ENCODE peak calls at places on chromosome 21, in seven cellular contexts. One of them, this sample, is unnamed.

GRCh38 chr21:33299181-33299752 is 25.5 kb upstream of the IFNAR1 start:
- DNase-seq in IMR-90: no peak
- DNase-seq in NB4: peak; percentile 60
- DNase-seq in upper lobe of left lung: no peak
- DNase-seq in adrenal gland: no peak
- DNase-seq in A549: no peak
- DNase-seq in GM12878: peak; percentile 25
- DNase-seq in this sample: no peak

GRCh38 chr21:35149698-35150097 is 100.6 kb upstream of the RUNX1 start:
- DNase-seq in NB4: no peak
- DNase-seq in upper lobe of left lung: no peak
- DNase-seq in adrenal gland: no peak
- DNase-seq in A549: no peak
- DNase-seq in IMR-90: peak; percentile 39
- DNase-seq in GM12878: no peak
- DNase-seq in this sample: no peak

GRCh38 chr21:32382108-32382601 is 10.7 kb downstream of the URB1 start:
- DNase-seq in adrenal gland: no peak
- DNase-seq in upper lobe of left lung: no peak
- DNase-seq in NB4: no peak
- DNase-seq in A549: peak; percentile 55
- DNase-seq in IMR-90: peak; percentile 36
- DNase-seq in GM12878: no peak
- DNase-seq in this sample: no peak

GRCh38 chr21:34078915-34079314 is 5.5 kb downstream of the MRPS6 start:
- DNase-seq in upper lobe of left lung: no peak
- DNase-seq in adrenal gland: peak; percentile 41
- DNase-seq in IMR-90: no peak
- DNase-seq in GM12878: no peak
- DNase-seq in NB4: no peak
- DNase-seq in A549: no peak
- DNase-seq in this sample: peak; percentile 23

GRCh38 chr21:33290441-33290840 is 24.3 kb downstream of the IL10RB start:
- DNase-seq in A549: no peak
- DNase-seq in NB4: no peak
- DNase-seq in IMR-90: no peak
- DNase-seq in adrenal gland: no peak
- DNase-seq in upper lobe of left lung: no peak
- DNase-seq in GM12878: no peak
- DNase-seq in this sample: no peak

GRCh38 chr21:38323721-38324591 is 67.2 kb downstream of the KCNJ15 start:
- DNase-seq in adrenal gland: no peak
- DNase-seq in NB4: peak; percentile 56
- DNase-seq in A549: peak; percentile 39
- DNase-seq in IMR-90: peak; percentile 94
- DNase-seq in GM12878: no peak
- DNase-seq in upper lobe of left lung: no peak
- DNase-seq in this sample: no peak

GRCh38 chr21:30199989-30200388 is 15.9 kb downstream of the CLDN8 start:
- DNase-seq in IMR-90: no peak
- DNase-seq in A549: no peak
- DNase-seq in adrenal gland: no peak
- DNase-seq in GM12878: no peak
- DNase-seq in upper lobe of left lung: no peak
- DNase-seq in NB4: no peak
- DNase-seq in this sample: no peak

GRCh38 chr21:36845070-36845469 is 121.4 kb downstream of the HLCS start:
- DNase-seq in GM12878: no peak
- DNase-seq in upper lobe of left lung: peak; percentile 12
- DNase-seq in IMR-90: no peak
- DNase-seq in NB4: no peak
- DNase-seq in adrenal gland: no peak
- DNase-seq in A549: no peak
- DNase-seq in this sample: no peak

GRCh38 chr21:34845521-34846213 is 176.9 kb downstream of the CLIC6 start:
- DNase-seq in GM12878: peak; percentile 60
- DNase-seq in IMR-90: peak; percentile 90
- DNase-seq in A549: no peak
- DNase-seq in adrenal gland: no peak
- DNase-seq in upper lobe of left lung: no peak
- DNase-seq in NB4: peak; percentile 49
- DNase-seq in this sample: no peak

GRCh38 chr21:43734131-43734634 is 15.3 kb downstream of the PDXK start:
- DNase-seq in IMR-90: no peak
- DNase-seq in adrenal gland: no peak
- DNase-seq in A549: no peak
- DNase-seq in GM12878: no peak
- DNase-seq in upper lobe of left lung: no peak
- DNase-seq in NB4: no peak
- DNase-seq in this sample: peak; percentile 71

GRCh38 chr21:14900058-14900457 is 164.7 kb downstream of the NRIP1 start:
- DNase-seq in IMR-90: peak; percentile 80
- DNase-seq in GM12878: no peak
- DNase-seq in NB4: no peak
- DNase-seq in A549: no peak
- DNase-seq in adrenal gland: no peak
- DNase-seq in upper lobe of left lung: no peak
- DNase-seq in this sample: no peak

GRCh38 chr21:21200103-21200938 is 202.1 kb downstream of the NCAM2 start:
- DNase-seq in upper lobe of left lung: no peak
- DNase-seq in NB4: no peak
- DNase-seq in A549: peak; percentile 3
- DNase-seq in adrenal gland: peak; percentile 87
- DNase-seq in IMR-90: peak; percentile 99
- DNase-seq in GM12878: no peak
- DNase-seq in this sample: peak; percentile 16

GRCh38 chr21:21003701-21004100 is 5.5 kb downstream of the NCAM2 start:
- DNase-seq in adrenal gland: no peak
- DNase-seq in IMR-90: peak; percentile 37
- DNase-seq in A549: peak; percentile 16
- DNase-seq in GM12878: no peak
- DNase-seq in upper lobe of left lung: no peak
- DNase-seq in NB4: peak; percentile 45
- DNase-seq in this sample: peak; percentile 6

GRCh38 chr21:27225142-27225541 is 258.3 kb upstream of the ADAMTS5 start:
- DNase-seq in GM12878: no peak
- DNase-seq in adrenal gland: no peak
- DNase-seq in A549: no peak
- DNase-seq in NB4: no peak
- DNase-seq in IMR-90: peak; percentile 57
- DNase-seq in upper lobe of left lung: no peak
- DNase-seq in this sample: no peak

GRCh38 chr21:20739421-20739820 is 258.8 kb upstream of the NCAM2 start:
- DNase-seq in IMR-90: no peak
- DNase-seq in NB4: peak; percentile 31
- DNase-seq in GM12878: no peak
- DNase-seq in A549: no peak
- DNase-seq in adrenal gland: no peak
- DNase-seq in upper lobe of left lung: no peak
- DNase-seq in this sample: peak; percentile 10

GRCh38 chr21:35953570-35953969 is 106.8 kb downstream of the SETD4 start:
- DNase-seq in NB4: no peak
- DNase-seq in adrenal gland: no peak
- DNase-seq in GM12878: no peak
- DNase-seq in IMR-90: no peak
- DNase-seq in A549: peak; percentile 52
- DNase-seq in upper lobe of left lung: no peak
- DNase-seq in this sample: no peak

GRCh38 chr21:24450119-24450518 is 1157.2 kb downstream of the MRPL39 start:
- DNase-seq in NB4: no peak
- DNase-seq in adrenal gland: no peak
- DNase-seq in IMR-90: no peak
- DNase-seq in GM12878: no peak
- DNase-seq in upper lobe of left lung: no peak
- DNase-seq in A549: no peak
- DNase-seq in this sample: no peak

GRCh38 chr21:35649186-35649585 is 411.1 kb downstream of the SETD4 start:
- DNase-seq in adrenal gland: no peak
- DNase-seq in IMR-90: peak; percentile 70
- DNase-seq in upper lobe of left lung: no peak
- DNase-seq in NB4: no peak
- DNase-seq in GM12878: no peak
- DNase-seq in A549: no peak
- DNase-seq in this sample: no peak

GRCh38 chr21:32994305-32994704 is 31.4 kb upstream of the OLIG2 start:
- DNase-seq in adrenal gland: no peak
- DNase-seq in GM12878: no peak
- DNase-seq in NB4: peak; percentile 54
- DNase-seq in upper lobe of left lung: no peak
- DNase-seq in IMR-90: peak; percentile 31
- DNase-seq in A549: no peak
- DNase-seq in this sample: peak; percentile 19

GRCh38 chr21:27681038-27681437 is 714.1 kb upstream of the ADAMTS5 start:
- DNase-seq in A549: no peak
- DNase-seq in NB4: no peak
- DNase-seq in adrenal gland: no peak
- DNase-seq in upper lobe of left lung: no peak
- DNase-seq in IMR-90: peak; percentile 46
- DNase-seq in GM12878: no peak
- DNase-seq in this sample: no peak

GRCh38 chr21:14956826-14957225 is 108.0 kb downstream of the NRIP1 start:
- DNase-seq in adrenal gland: no peak
- DNase-seq in NB4: no peak
- DNase-seq in upper lobe of left lung: no peak
- DNase-seq in IMR-90: peak; percentile 85
- DNase-seq in GM12878: no peak
- DNase-seq in A549: no peak
- DNase-seq in this sample: no peak

GRCh38 chr21:23067672-23068071 is 2069.5 kb downstream of the NCAM2 start:
- DNase-seq in GM12878: no peak
- DNase-seq in upper lobe of left lung: no peak
- DNase-seq in IMR-90: no peak
- DNase-seq in NB4: no peak
- DNase-seq in adrenal gland: no peak
- DNase-seq in A549: no peak
- DNase-seq in this sample: no peak

DNA sequence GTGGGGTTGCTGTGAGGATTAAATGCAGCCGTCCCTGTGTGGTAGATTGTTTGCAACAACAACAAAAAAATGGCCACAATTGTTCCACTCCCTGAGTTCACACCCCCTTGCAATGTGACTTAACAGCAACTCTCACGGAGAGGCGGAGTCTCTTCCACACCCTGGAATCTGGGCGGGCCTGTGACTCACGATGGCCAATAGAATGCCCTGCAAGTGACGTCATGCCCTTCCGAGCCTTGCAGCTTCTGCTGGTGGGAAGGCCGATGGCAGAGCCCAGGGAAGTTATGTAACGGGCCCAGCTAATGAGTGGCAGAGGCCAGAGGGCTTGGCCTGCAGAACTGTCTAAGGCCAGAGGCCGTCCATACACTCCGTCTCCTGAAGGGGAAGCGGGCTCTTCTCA is 87.9 kb downstream of the RIPK4 start:
- DNase-seq in NB4: peak; percentile 74
- DNase-seq in IMR-90: peak; percentile 94
- DNase-seq in GM12878: no peak
- DNase-seq in upper lobe of left lung: no peak
- DNase-seq in adrenal gland: peak; percentile 90
- DNase-seq in A549: peak; percentile 99
- DNase-seq in this sample: peak; percentile 79
- TF ChIP-seq POLR2A in NB4: no peak
- TF ChIP-seq POLR2A in IMR-90: no peak
- TF ChIP-seq POLR2A in GM12878: no peak
- TF ChIP-seq POLR2A in upper lobe of left lung: no peak
- TF ChIP-seq POLR2A in adrenal gland: no peak
- TF ChIP-seq POLR2A in A549: peak; percentile 57
- TF ChIP-seq POLR2A in this sample: no peak

DNA sequence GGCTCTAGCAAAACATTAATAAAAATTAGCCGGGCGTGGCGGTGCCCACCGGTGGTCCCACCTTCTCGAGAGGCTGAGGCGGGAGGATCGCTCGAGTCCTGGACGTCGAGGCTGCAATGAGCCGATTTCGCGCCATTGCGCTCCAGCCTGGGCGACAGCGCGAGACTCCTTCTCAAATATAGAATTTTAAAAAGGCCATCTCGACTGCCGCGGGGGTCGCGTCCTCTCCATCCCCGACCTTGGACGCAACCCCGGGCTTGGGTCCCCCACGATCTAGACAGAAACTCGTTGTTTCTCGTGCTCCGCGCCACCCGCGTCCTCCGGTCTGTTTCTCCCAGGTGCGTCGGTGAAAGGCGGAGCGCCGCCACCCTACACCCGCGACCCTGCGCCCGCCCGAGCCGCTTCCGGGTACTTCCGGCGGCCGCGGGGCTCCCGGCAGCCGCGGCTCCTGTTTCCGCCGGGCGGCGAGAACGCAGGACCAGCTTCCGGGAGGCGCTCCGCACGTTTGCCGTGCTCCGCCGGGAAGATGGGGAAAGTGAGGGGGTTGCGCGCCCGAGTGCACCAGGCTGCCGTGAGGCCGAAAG is at the start of gene SLX9:
- DNase-seq in A549: peak; percentile 75
- DNase-seq in GM12878: no peak
- DNase-seq in NB4: peak; percentile 88
- DNase-seq in IMR-90: peak; percentile 73
- DNase-seq in adrenal gland: peak; percentile 70
- DNase-seq in upper lobe of left lung: peak; percentile 96
- DNase-seq in this sample: peak; percentile 91
- TF ChIP-seq POLR2A in A549: peak; percentile 80
- TF ChIP-seq POLR2A in GM12878: peak; percentile 88
- TF ChIP-seq POLR2A in NB4: peak; percentile 69
- TF ChIP-seq POLR2A in IMR-90: no peak
- TF ChIP-seq POLR2A in adrenal gland: peak; percentile 21
- TF ChIP-seq POLR2A in upper lobe of left lung: no peak
- TF ChIP-seq POLR2A in this sample: peak; percentile 82

DNA sequence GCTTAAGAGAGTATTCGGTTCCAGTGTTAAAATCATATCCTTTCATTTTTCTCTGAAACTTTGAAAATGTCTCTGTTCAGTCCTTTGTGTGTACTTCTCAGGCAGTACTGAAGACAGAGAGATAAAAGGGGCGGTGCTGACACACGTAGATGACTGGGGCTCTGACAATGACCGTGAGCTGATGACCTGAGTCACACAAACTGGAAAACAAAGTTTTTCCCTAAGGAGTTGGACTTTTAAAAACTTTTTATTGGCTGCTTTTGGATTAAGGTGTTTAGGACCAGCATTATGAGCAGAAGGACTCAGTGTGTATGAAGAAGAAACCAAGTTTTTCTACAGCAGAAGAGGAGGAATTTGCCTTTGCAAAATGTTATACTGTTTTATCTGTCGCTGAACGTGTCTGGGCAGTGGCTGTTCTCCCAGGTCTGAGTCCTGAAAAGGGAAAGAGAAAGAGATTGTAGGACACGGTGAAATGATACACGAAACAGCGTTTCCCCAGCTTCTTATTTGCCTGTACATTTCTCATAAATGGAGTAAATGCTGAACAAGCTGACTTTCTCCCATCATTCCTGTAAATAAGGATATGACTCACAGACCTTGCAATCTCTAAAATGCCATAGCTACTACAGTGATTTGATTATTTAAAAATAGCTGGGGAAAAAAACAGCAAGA is 51.5 kb downstream of the MAP3K7CL start:
- DNase-seq in NB4: no peak
- DNase-seq in adrenal gland: peak; percentile 83
- DNase-seq in GM12878: no peak
- DNase-seq in A549: peak; percentile 64
- DNase-seq in IMR-90: peak; percentile 95
- DNase-seq in upper lobe of left lung: no peak
- DNase-seq in this sample: no peak
- TF ChIP-seq POLR2A in NB4: no peak
- TF ChIP-seq POLR2A in adrenal gland: no peak
- TF ChIP-seq POLR2A in GM12878: no peak
- TF ChIP-seq POLR2A in A549: no peak
- TF ChIP-seq POLR2A in IMR-90: peak; percentile 89
- TF ChIP-seq POLR2A in upper lobe of left lung: no peak
- TF ChIP-seq POLR2A in this sample: no peak

GRCh38 chr21:42151148-42152074 is 67.5 kb upstream of the ABCG1 start:
- DNase-seq in upper lobe of left lung: no peak
- DNase-seq in IMR-90: no peak
- DNase-seq in adrenal gland: peak; percentile 10
- DNase-seq in A549: no peak
- DNase-seq in GM12878: no peak
- DNase-seq in NB4: no peak
- DNase-seq in this sample: no peak
- TF ChIP-seq POLR2A in upper lobe of left lung: no peak
- TF ChIP-seq POLR2A in IMR-90: no peak
- TF ChIP-seq POLR2A in adrenal gland: no peak
- TF ChIP-seq POLR2A in A549: no peak
- TF ChIP-seq POLR2A in GM12878: no peak
- TF ChIP-seq POLR2A in NB4: no peak
- TF ChIP-seq POLR2A in this sample: no peak

This sample was measured in erythroblast.